ENCODE peak calls at places on chromosomes 5 and 9, in seven cellular contexts. One of them, this sample, is unnamed.

GRCh38 chr5:36066540-36067210 is at the start of gene UGT3A2:
- DNase-seq in tibial nerve: no peak
- DNase-seq in A549: no peak
- DNase-seq in suprapubic skin: no peak
- DNase-seq in K562: no peak
- DNase-seq in transverse colon: no peak
- DNase-seq in sigmoid colon: no peak
- DNase-seq in this sample: peak; percentile 40

GRCh38 chr9:124716795-124717194 is 54.3 kb downstream of the NR6A1 start:
- DNase-seq in A549: no peak
- DNase-seq in transverse colon: no peak
- DNase-seq in suprapubic skin: no peak
- DNase-seq in tibial nerve: no peak
- DNase-seq in K562: no peak
- DNase-seq in sigmoid colon: no peak
- DNase-seq in this sample: no peak

GRCh38 chr5:75985077-75985476 is 98.1 kb upstream of the SV2C start:
- DNase-seq in tibial nerve: no peak
- DNase-seq in suprapubic skin: no peak
- DNase-seq in sigmoid colon: no peak
- DNase-seq in A549: no peak
- DNase-seq in K562: no peak
- DNase-seq in transverse colon: no peak
- DNase-seq in this sample: no peak

GRCh38 chr5:154755361-154756202 is at the start of gene LARP1:
- DNase-seq in K562: peak; percentile 70
- DNase-seq in sigmoid colon: peak; percentile 74
- DNase-seq in suprapubic skin: no peak
- DNase-seq in A549: peak; percentile 43
- DNase-seq in tibial nerve: no peak
- DNase-seq in transverse colon: peak; percentile 42
- DNase-seq in this sample: peak; percentile 43

GRCh38 chr5:151319334-151319733 is 15.8 kb upstream of the SLC36A3 start:
- DNase-seq in A549: peak; percentile 31
- DNase-seq in K562: no peak
- DNase-seq in tibial nerve: peak; percentile 21
- DNase-seq in suprapubic skin: no peak
- DNase-seq in sigmoid colon: peak; percentile 73
- DNase-seq in transverse colon: peak; percentile 9
- DNase-seq in this sample: no peak

GRCh38 chr9:123339666-123340414 is 16.2 kb upstream of the CRB2 start:
- DNase-seq in K562: no peak
- DNase-seq in transverse colon: peak; percentile 47
- DNase-seq in suprapubic skin: no peak
- DNase-seq in tibial nerve: no peak
- DNase-seq in A549: no peak
- DNase-seq in sigmoid colon: no peak
- DNase-seq in this sample: no peak

GRCh38 chr9:71349218-71349617 is 227.8 kb upstream of the TRPM3 start:
- DNase-seq in transverse colon: no peak
- DNase-seq in suprapubic skin: no peak
- DNase-seq in K562: no peak
- DNase-seq in sigmoid colon: no peak
- DNase-seq in tibial nerve: no peak
- DNase-seq in A549: no peak
- DNase-seq in this sample: no peak

GRCh38 chr5:115455241-115455640 is 89.3 kb downstream of the FEM1C start:
- DNase-seq in suprapubic skin: no peak
- DNase-seq in A549: peak; percentile 17
- DNase-seq in K562: no peak
- DNase-seq in transverse colon: no peak
- DNase-seq in sigmoid colon: no peak
- DNase-seq in tibial nerve: no peak
- DNase-seq in this sample: peak; percentile 29

GRCh38 chr5:23977996-23978395 is 470.6 kb downstream of the PRDM9 start:
- DNase-seq in K562: peak; percentile 12
- DNase-seq in tibial nerve: no peak
- DNase-seq in transverse colon: peak; percentile 10
- DNase-seq in suprapubic skin: no peak
- DNase-seq in A549: peak; percentile 35
- DNase-seq in sigmoid colon: no peak
- DNase-seq in this sample: no peak

GRCh38 chr9:91533382-91533781 is 109.8 kb upstream of the NFIL3 start:
- DNase-seq in transverse colon: no peak
- DNase-seq in sigmoid colon: no peak
- DNase-seq in A549: no peak
- DNase-seq in tibial nerve: no peak
- DNase-seq in K562: no peak
- DNase-seq in suprapubic skin: no peak
- DNase-seq in this sample: no peak

GRCh38 chr9:127541865-127542264 is 70.2 kb upstream of the STXBP1 start:
- DNase-seq in K562: no peak
- DNase-seq in tibial nerve: peak; percentile 82
- DNase-seq in sigmoid colon: peak; percentile 82
- DNase-seq in transverse colon: no peak
- DNase-seq in A549: no peak
- DNase-seq in suprapubic skin: no peak
- DNase-seq in this sample: no peak
- H3K4me1 ChIP-seq in K562: peaks cover 64% of the 10 kb centered on the region
- H3K4me1 ChIP-seq in tibial nerve: no peaks in the 10 kb centered on the region
- H3K4me1 ChIP-seq in sigmoid colon: peaks cover 99% of the 10 kb centered on the region
- H3K4me1 ChIP-seq in transverse colon: peaks cover 50% of the 10 kb centered on the region
- H3K4me1 ChIP-seq in A549: peaks cover 93% of the 10 kb centered on the region
- H3K4me1 ChIP-seq in suprapubic skin: peaks cover 98% of the 10 kb centered on the region
- H3K4me1 ChIP-seq in this sample: peaks cover 94% of the 10 kb centered on the region

GRCh38 chr5:139642891-139643871 is 5.0 kb upstream of the CXXC5 start:
- DNase-seq in K562: no peak
- DNase-seq in A549: peak; percentile 67
- DNase-seq in sigmoid colon: peak; percentile 60
- DNase-seq in transverse colon: peak; percentile 88
- DNase-seq in suprapubic skin: peak; percentile 78
- DNase-seq in tibial nerve: no peak
- DNase-seq in this sample: peak; percentile 75
- TF ChIP-seq EP300 in K562: no peak
- TF ChIP-seq EP300 in A549: no peak
- TF ChIP-seq EP300 in sigmoid colon: no peak
- TF ChIP-seq EP300 in transverse colon: no peak
- TF ChIP-seq EP300 in suprapubic skin: no peak
- TF ChIP-seq EP300 in tibial nerve: no peak
- TF ChIP-seq EP300 in this sample: no peak

GRCh38 chr5:16461782-16462181 is 3.8 kb downstream of the ZNF622 start:
- DNase-seq in sigmoid colon: no peak
- DNase-seq in tibial nerve: no peak
- DNase-seq in transverse colon: no peak
- DNase-seq in K562: no peak
- DNase-seq in suprapubic skin: no peak
- DNase-seq in A549: no peak
- DNase-seq in this sample: no peak
- H3K4me1 ChIP-seq in sigmoid colon: peaks cover 51% of the 10 kb centered on the region
- H3K4me1 ChIP-seq in tibial nerve: no peaks in the 10 kb centered on the region
- H3K4me1 ChIP-seq in transverse colon: peaks cover 8% of the 10 kb centered on the region
- H3K4me1 ChIP-seq in K562: peaks cover 15% of the 10 kb centered on the region
- H3K4me1 ChIP-seq in suprapubic skin: peaks cover 51% of the 10 kb centered on the region
- H3K4me1 ChIP-seq in A549: peaks cover 29% of the 10 kb centered on the region
- H3K4me1 ChIP-seq in this sample: peaks cover 33% of the 10 kb centered on the region

GRCh38 chr5:14032944-14033343 is 88.5 kb upstream of the DNAH5 start:
- DNase-seq in sigmoid colon: no peak
- DNase-seq in transverse colon: no peak
- DNase-seq in suprapubic skin: no peak
- DNase-seq in A549: peak; percentile 41
- DNase-seq in K562: no peak
- DNase-seq in tibial nerve: no peak
- DNase-seq in this sample: no peak
- TF ChIP-seq EP300 in sigmoid colon: no peak
- TF ChIP-seq EP300 in transverse colon: no peak
- TF ChIP-seq EP300 in suprapubic skin: no peak
- TF ChIP-seq EP300 in A549: no peak
- TF ChIP-seq EP300 in K562: no peak
- TF ChIP-seq EP300 in tibial nerve: no peak
- TF ChIP-seq EP300 in this sample: no peak

GRCh38 chr5:14187660-14188059 is 44.5 kb downstream of the TRIO start:
- DNase-seq in suprapubic skin: no peak
- DNase-seq in K562: no peak
- DNase-seq in A549: peak; percentile 63
- DNase-seq in tibial nerve: no peak
- DNase-seq in sigmoid colon: no peak
- DNase-seq in transverse colon: no peak
- DNase-seq in this sample: no peak
- H3K4me1 ChIP-seq in suprapubic skin: peaks cover 60% of the 10 kb centered on the region
- H3K4me1 ChIP-seq in K562: no peaks in the 10 kb centered on the region
- H3K4me1 ChIP-seq in A549: peaks cover 93% of the 10 kb centered on the region
- H3K4me1 ChIP-seq in tibial nerve: peaks cover 5% of the 10 kb centered on the region
- H3K4me1 ChIP-seq in sigmoid colon: peaks cover 91% of the 10 kb centered on the region
- H3K4me1 ChIP-seq in transverse colon: peaks cover 11% of the 10 kb centered on the region
- H3K4me1 ChIP-seq in this sample: peaks cover 78% of the 10 kb centered on the region

GRCh38 chr9:129495422-129496186 is 125.3 kb downstream of the C9orf50 start:
- DNase-seq in sigmoid colon: peak; percentile 97
- DNase-seq in suprapubic skin: peak; percentile 97
- DNase-seq in transverse colon: peak; percentile 94
- DNase-seq in A549: peak; percentile 97
- DNase-seq in tibial nerve: peak; percentile 94
- DNase-seq in K562: peak; percentile 98
- DNase-seq in this sample: peak; percentile 93
- TF ChIP-seq EP300 in sigmoid colon: no peak
- TF ChIP-seq EP300 in suprapubic skin: no peak
- TF ChIP-seq EP300 in transverse colon: peak; percentile 4
- TF ChIP-seq EP300 in A549: peak; percentile 27
- TF ChIP-seq EP300 in tibial nerve: peak; percentile 75
- TF ChIP-seq EP300 in K562: no peak
- TF ChIP-seq EP300 in this sample: peak; percentile 8

This sample was measured in upper lobe of left lung.